ENCODE peak calls at places on chromosomes 2 and 18, in four cellular contexts. X is GM04504, M is B cell, F is cardiac fibroblast. Y is an unnamed sample.

GRCh38 chr2:181607629-181608627 is 49.0 kb downstream of the CERKL start:
- DNase-seq in M (no peak), F (no peak), X (no peak), Y (no peak)

GRCh38 chr2:226217191-226217590 is 582.4 kb downstream of the IRS1 start:
- DNase-seq in M (no peak), X (no peak), F (no peak), Y (no peak)

GRCh38 chr18:57466745-57467144 is 31.6 kb downstream of the ONECUT2 start:
- DNase-seq in M (no peak), X (no peak), F (no peak), Y (peak; percentile 22)

GRCh38 chr2:17475285-17475684 is 43.0 kb downstream of the RAD51AP2 start:
- DNase-seq in M (no peak), F (no peak), X (no peak), Y (no peak)

GRCh38 chr2:75540994-75541393 is 19.7 kb downstream of the EVA1A start:
- DNase-seq in F (no peak), X (no peak), M (no peak), Y (no peak)

GRCh38 chr2:39728941-39729351 is 50.1 kb downstream of the THUMPD2 start:
- DNase-seq in M (peak; percentile 21), F (peak; percentile 52), X (no peak), Y (peak; percentile 47)

GRCh38 chr2:237766334-237766733 is 32.2 kb upstream of the RBM44 start:
- DNase-seq in F (no peak), M (no peak), X (no peak), Y (no peak)

GRCh38 chr2:64862623-64863022 is 126.6 kb upstream of the SLC1A4 start:
- DNase-seq in M (peak; percentile 50), F (no peak), X (no peak), Y (no peak)

GRCh38 chr2:71943238-71944182 is 204.2 kb downstream of the CYP26B1 start:
- DNase-seq in X (no peak), M (no peak), F (peak; percentile 51), Y (no peak)

GRCh38 chr2:184394642-184395041 is 203.7 kb upstream of the ZNF804A start:
- DNase-seq in F (no peak), X (no peak), M (no peak), Y (no peak)

GRCh38 chr2:217168396-217168795 is 308.5 kb upstream of the TNP1 start:
- DNase-seq in X (no peak), F (no peak), M (no peak), Y (no peak)

GRCh38 chr2:130837811-130838565 is 1.3 kb downstream of the ARHGEF4 start:
- DNase-seq in X (no peak), M (no peak), F (no peak), Y (no peak)

GRCh38 chr18:56545539-56545938 is 92.9 kb downstream of the TXNL1 start:
- DNase-seq in M (no peak), F (peak; percentile 36), X (no peak), Y (no peak)

GRCh38 chr2:53848062-53848461 is 11.7 kb downstream of the GPR75 start:
- DNase-seq in F (no peak), X (no peak), M (no peak), Y (no peak)

GRCh38 chr2:241218131-241219029 is 29.9 kb downstream of the ANO7 start:
- DNase-seq in F (peak; percentile 32), M (peak; percentile 82), X (no peak), Y (peak; percentile 59)

GRCh38 chr2:3565117-3565516 is 7.0 kb upstream of the RNASEH1 start:
- DNase-seq in M (no peak), X (no peak), F (no peak), Y (no peak)

GRCh38 chr2:171723724-171724683 is 36.7 kb downstream of the DYNC1I2 start:
- DNase-seq in M (no peak), X (no peak), F (peak; percentile 18), Y (no peak)

GRCh38 chr2:224929512-224929911 is 112.8 kb downstream of the DOCK10 start:
- DNase-seq in F (no peak), X (no peak), M (no peak), Y (no peak)

GRCh38 chr2:240726876-240727275 is 35.2 kb downstream of the AQP12A start:
- DNase-seq in X (no peak), F (no peak), M (no peak), Y (no peak)

GRCh38 chr2:2708575-2708974 is 377.5 kb upstream of the MYT1L start:
- DNase-seq in X (no peak), M (no peak), F (no peak), Y (no peak)

GRCh38 chr2:104859310-104860130 is 5.6 kb downstream of the POU3F3 start:
- DNase-seq in M (no peak), F (no peak), X (no peak), Y (no peak)

GRCh38 chr18:47729356-47729755 is 201.1 kb downstream of the SMAD2 start:
- DNase-seq in M (no peak), F (no peak), X (no peak), Y (no peak)